ENCODE peak calls at places on chromosomes 3 and 15, in nine cellular contexts. One of them, this sample, is unnamed.

GRCh38 chr3:156460206-156460609 is 94.7 kb downstream of the SSR3 start:
- DNase-seq in left cardiac atrium: no peak
- DNase-seq in colonic mucosa: no peak
- DNase-seq in stimulated activated naive CD8-positive, alpha-beta T cell treated with anti-CD3 and anti-CD28 coated beads, Interleukin-15, Interleukin-2, amounts not matched to agents 100 U/mL and 50 U/mL, for 24 hours: no peak
- DNase-seq in posterior cingulate gyrus: no peak
- DNase-seq in activated T-cell treated with anti-CD3 and anti-CD28 coated beads for 1 hour: no peak
- DNase-seq in sigmoid colon: no peak
- DNase-seq in HT-29: no peak
- DNase-seq in astrocyte of the cerebellum: no peak
- DNase-seq in this sample: no peak

GRCh38 chr3:16849240-16849639 is 35.5 kb upstream of the PLCL2 start:
- DNase-seq in left cardiac atrium: peak; percentile 77
- DNase-seq in colonic mucosa: peak; percentile 83
- DNase-seq in stimulated activated naive CD8-positive, alpha-beta T cell treated with anti-CD3 and anti-CD28 coated beads, Interleukin-15, Interleukin-2, amounts not matched to agents 100 U/mL and 50 U/mL, for 24 hours: peak; percentile 75
- DNase-seq in posterior cingulate gyrus: peak; percentile 68
- DNase-seq in activated T-cell treated with anti-CD3 and anti-CD28 coated beads for 1 hour: peak; percentile 52
- DNase-seq in sigmoid colon: peak; percentile 70
- DNase-seq in HT-29: no peak
- DNase-seq in astrocyte of the cerebellum: peak; percentile 27
- DNase-seq in this sample: no peak

GRCh38 chr15:48560321-48561051 is 85.0 kb downstream of the FBN1 start:
- DNase-seq in left cardiac atrium: peak; percentile 31
- DNase-seq in colonic mucosa: no peak
- DNase-seq in stimulated activated naive CD8-positive, alpha-beta T cell treated with anti-CD3 and anti-CD28 coated beads, Interleukin-15, Interleukin-2, amounts not matched to agents 100 U/mL and 50 U/mL, for 24 hours: no peak
- DNase-seq in posterior cingulate gyrus: no peak
- DNase-seq in activated T-cell treated with anti-CD3 and anti-CD28 coated beads for 1 hour: no peak
- DNase-seq in sigmoid colon: no peak
- DNase-seq in HT-29: no peak
- DNase-seq in astrocyte of the cerebellum: no peak
- DNase-seq in this sample: no peak

GRCh38 chr15:38894260-38894948 is 329.8 kb upstream of the RASGRP1 start:
- DNase-seq in left cardiac atrium: no peak
- DNase-seq in colonic mucosa: no peak
- DNase-seq in stimulated activated naive CD8-positive, alpha-beta T cell treated with anti-CD3 and anti-CD28 coated beads, Interleukin-15, Interleukin-2, amounts not matched to agents 100 U/mL and 50 U/mL, for 24 hours: no peak
- DNase-seq in posterior cingulate gyrus: no peak
- DNase-seq in activated T-cell treated with anti-CD3 and anti-CD28 coated beads for 1 hour: no peak
- DNase-seq in sigmoid colon: no peak
- DNase-seq in HT-29: no peak
- DNase-seq in astrocyte of the cerebellum: peak; percentile 80
- DNase-seq in this sample: no peak

GRCh38 chr3:119885746-119886530 is 104.0 kb downstream of the NR1I2 start:
- DNase-seq in left cardiac atrium: no peak
- DNase-seq in colonic mucosa: no peak
- DNase-seq in stimulated activated naive CD8-positive, alpha-beta T cell treated with anti-CD3 and anti-CD28 coated beads, Interleukin-15, Interleukin-2, amounts not matched to agents 100 U/mL and 50 U/mL, for 24 hours: no peak
- DNase-seq in posterior cingulate gyrus: no peak
- DNase-seq in activated T-cell treated with anti-CD3 and anti-CD28 coated beads for 1 hour: no peak
- DNase-seq in sigmoid colon: no peak
- DNase-seq in HT-29: no peak
- DNase-seq in astrocyte of the cerebellum: no peak
- DNase-seq in this sample: no peak

GRCh38 chr3:72093270-72093669 is 308.3 kb upstream of the PROK2 start:
- DNase-seq in left cardiac atrium: no peak
- DNase-seq in colonic mucosa: no peak
- DNase-seq in stimulated activated naive CD8-positive, alpha-beta T cell treated with anti-CD3 and anti-CD28 coated beads, Interleukin-15, Interleukin-2, amounts not matched to agents 100 U/mL and 50 U/mL, for 24 hours: no peak
- DNase-seq in posterior cingulate gyrus: no peak
- DNase-seq in activated T-cell treated with anti-CD3 and anti-CD28 coated beads for 1 hour: no peak
- DNase-seq in sigmoid colon: no peak
- DNase-seq in HT-29: no peak
- DNase-seq in astrocyte of the cerebellum: no peak
- DNase-seq in this sample: no peak

GRCh38 chr3:4835616-4836043 is 143.6 kb upstream of the BHLHE40 start:
- DNase-seq in left cardiac atrium: no peak
- DNase-seq in colonic mucosa: no peak
- DNase-seq in stimulated activated naive CD8-positive, alpha-beta T cell treated with anti-CD3 and anti-CD28 coated beads, Interleukin-15, Interleukin-2, amounts not matched to agents 100 U/mL and 50 U/mL, for 24 hours: peak; percentile 42
- DNase-seq in posterior cingulate gyrus: no peak
- DNase-seq in activated T-cell treated with anti-CD3 and anti-CD28 coated beads for 1 hour: no peak
- DNase-seq in sigmoid colon: no peak
- DNase-seq in HT-29: no peak
- DNase-seq in astrocyte of the cerebellum: no peak
- DNase-seq in this sample: no peak

GRCh38 chr3:30181546-30181945 is 424.9 kb upstream of the TGFBR2 start:
- DNase-seq in left cardiac atrium: no peak
- DNase-seq in colonic mucosa: no peak
- DNase-seq in stimulated activated naive CD8-positive, alpha-beta T cell treated with anti-CD3 and anti-CD28 coated beads, Interleukin-15, Interleukin-2, amounts not matched to agents 100 U/mL and 50 U/mL, for 24 hours: no peak
- DNase-seq in posterior cingulate gyrus: no peak
- DNase-seq in activated T-cell treated with anti-CD3 and anti-CD28 coated beads for 1 hour: no peak
- DNase-seq in sigmoid colon: no peak
- DNase-seq in HT-29: no peak
- DNase-seq in astrocyte of the cerebellum: no peak
- DNase-seq in this sample: no peak

GRCh38 chr15:35362195-35362829 is 183.7 kb downstream of the DPH6 start:
- DNase-seq in left cardiac atrium: no peak
- DNase-seq in colonic mucosa: no peak
- DNase-seq in stimulated activated naive CD8-positive, alpha-beta T cell treated with anti-CD3 and anti-CD28 coated beads, Interleukin-15, Interleukin-2, amounts not matched to agents 100 U/mL and 50 U/mL, for 24 hours: no peak
- DNase-seq in posterior cingulate gyrus: no peak
- DNase-seq in activated T-cell treated with anti-CD3 and anti-CD28 coated beads for 1 hour: no peak
- DNase-seq in sigmoid colon: no peak
- DNase-seq in HT-29: no peak
- DNase-seq in astrocyte of the cerebellum: peak; percentile 44
- DNase-seq in this sample: no peak

This sample was measured in NCI-H524 treated with DMSO at 0.1 percent for 48 hours.